ENCODE peak calls at places on chromosome 2, in ten cellular contexts. Z, N, M, I, C, S, Q, P, D and X are unnamed samples.

GRCh38 chr2:104872866-104873688 is 19.2 kb downstream of the POU3F3 start:
- DNase-seq in Z (peak), N (no peak), M (peak), I (peak), C (peak), S (peak), Q (peak), P (no peak), D (peak), X (no peak)

GRCh38 chr2:2292381-2292780 is 38.7 kb downstream of the MYT1L start:
- DNase-seq in Z (no peak), N (no peak), M (no peak), I (no peak), C (no peak), S (no peak), Q (peak), P (no peak), D (no peak), X (no peak)

GRCh38 chr2:2291500-2292260 is 39.4 kb downstream of the MYT1L start:
- DNase-seq in Z (peak), N (no peak), M (no peak), I (no peak), C (no peak), S (peak), Q (peak), P (no peak), D (peak), X (no peak)

GRCh38 chr2:9594361-9595063 is 36.3 kb downstream of the YWHAQ start:
- DNase-seq in Z (peak), N (peak), M (peak), I (no peak), C (no peak), S (no peak), Q (no peak), P (peak), D (no peak), X (no peak)

GRCh38 chr2:17918789-17919188 is 40.3 kb downstream of the KCNS3 start:
- DNase-seq in Z (no peak), N (no peak), M (no peak), I (no peak), C (no peak), S (no peak), Q (no peak), P (no peak), D (no peak), X (no peak)

GRCh38 chr2:2491964-2492363 is 160.9 kb upstream of the MYT1L start:
- DNase-seq in Z (no peak), N (no peak), M (no peak), I (no peak), C (no peak), S (no peak), Q (no peak), P (no peak), D (no peak), X (peak)

GRCh38 chr2:19746611-19747309 is 155.0 kb downstream of the TTC32 start:
- DNase-seq in Z (peak), N (no peak), M (peak), I (no peak), C (no peak), S (peak), Q (peak), P (no peak), D (peak), X (no peak)

GRCh38 chr2:79116997-79117928 is 3.0 kb upstream of the REG1A start:
- DNase-seq in Z (no peak), N (no peak), M (no peak), I (no peak), C (no peak), S (no peak), Q (no peak), P (no peak), D (no peak), X (no peak)

GRCh38 chr2:71608441-71608840 is 155.1 kb downstream of the DYSF start:
- DNase-seq in Z (no peak), N (peak), M (no peak), I (no peak), C (no peak), S (no peak), Q (no peak), P (no peak), D (peak), X (no peak)

GRCh38 chr2:37711308-37711731 is 39.9 kb upstream of the CDC42EP3 start:
- DNase-seq in Z (peak), N (no peak), M (no peak), I (peak), C (no peak), S (no peak), Q (no peak), P (no peak), D (no peak), X (no peak)

GRCh38 chr2:231531408-231532188 is 1.4 kb upstream of the NMUR1 start:
- DNase-seq in Z (no peak), N (no peak), M (no peak), I (no peak), C (no peak), S (no peak), Q (no peak), P (no peak), D (no peak), X (no peak)

GRCh38 chr2:114040816-114041215 is 150.9 kb downstream of the ACTR3 start:
- DNase-seq in Z (no peak), N (no peak), M (no peak), I (no peak), C (no peak), S (no peak), Q (no peak), P (no peak), D (no peak), X (no peak)

GRCh38 chr2:218421027-218421426 is 2.1 kb downstream of the VIL1 start:
- DNase-seq in Z (no peak), N (no peak), M (no peak), I (peak), C (no peak), S (no peak), Q (no peak), P (no peak), D (no peak), X (no peak)

GRCh38 chr2:238238766-238239551 is 879 bp downstream of the HES6 start:
- DNase-seq in Z (no peak), N (no peak), M (no peak), I (peak), C (no peak), S (peak), Q (peak), P (no peak), D (peak), X (no peak)

GRCh38 chr2:9800975-9801723 is 42.1 kb upstream of the TAF1B start:
- DNase-seq in Z (no peak), N (no peak), M (peak), I (no peak), C (no peak), S (peak), Q (peak), P (no peak), D (no peak), X (no peak)

GRCh38 chr2:147910990-147911473 is 66.2 kb downstream of the ACVR2A start:
- DNase-seq in Z (no peak), N (peak), M (peak), I (no peak), C (no peak), S (peak), Q (no peak), P (peak), D (no peak), X (no peak)

GRCh38 chr2:118123561-118124232 is 35.4 kb downstream of the INSIG2 start:
- DNase-seq in Z (peak), N (peak), M (peak), I (no peak), C (no peak), S (no peak), Q (no peak), P (peak), D (no peak), X (no peak)

GRCh38 chr2:217261452-217261851 is 401.6 kb upstream of the TNP1 start:
- DNase-seq in Z (no peak), N (no peak), M (no peak), I (no peak), C (no peak), S (no peak), Q (no peak), P (no peak), D (no peak), X (peak)

GRCh38 chr2:234060236-234060635 is 9.7 kb downstream of the SPP2 start:
- DNase-seq in Z (no peak), N (no peak), M (no peak), I (no peak), C (no peak), S (no peak), Q (peak), P (no peak), D (no peak), X (no peak)

GRCh38 chr2:29615841-29616240 is 305.5 kb downstream of the ALK start:
- DNase-seq in Z (no peak), N (no peak), M (no peak), I (no peak), C (no peak), S (no peak), Q (no peak), P (no peak), D (no peak), X (peak)

GRCh38 chr2:237122214-237122666 is 36.6 kb downstream of the COPS8 start:
- DNase-seq in Z (peak), N (peak), M (peak), I (peak), C (peak), S (peak), Q (no peak), P (no peak), D (peak), X (no peak)

GRCh38 chr2:210591663-210592062 is 35.3 kb downstream of the CPS1 start:
- DNase-seq in Z (no peak), N (no peak), M (no peak), I (no peak), C (no peak), S (no peak), Q (no peak), P (no peak), D (no peak), X (no peak)

GRCh38 chr2:52658598-52658997 is 1109.0 kb upstream of the CHAC2 start:
- DNase-seq in Z (no peak), N (no peak), M (no peak), I (no peak), C (no peak), S (no peak), Q (no peak), P (no peak), D (no peak), X (no peak)

GRCh38 chr2:239245872-239246701 is 154.7 kb downstream of the HDAC4 start:
- DNase-seq in Z (no peak), N (peak), M (no peak), I (peak), C (peak), S (no peak), Q (no peak), P (no peak), D (no peak), X (no peak)

GRCh38 chr2:138187221-138187620 is 222.9 kb downstream of the HNMT start:
- DNase-seq in Z (no peak), N (no peak), M (no peak), I (no peak), C (no peak), S (no peak), Q (no peak), P (no peak), D (no peak), X (no peak)

GRCh38 chr2:51120754-51121280 is 88.9 kb upstream of the NRXN1 start:
- DNase-seq in Z (no peak), N (no peak), M (no peak), I (no peak), C (no peak), S (no peak), Q (no peak), P (no peak), D (no peak), X (no peak)

GRCh38 chr2:98090951-98091350 is 4.0 kb downstream of the VWA3B start:
- DNase-seq in Z (no peak), N (no peak), M (no peak), I (no peak), C (no peak), S (no peak), Q (no peak), P (no peak), D (no peak), X (no peak)

GRCh38 chr2:40666438-40666837 is 214.5 kb upstream of the SLC8A1 start:
- DNase-seq in Z (no peak), N (no peak), M (no peak), I (no peak), C (no peak), S (no peak), Q (no peak), P (no peak), D (no peak), X (no peak)

GRCh38 chr2:32357545-32358482 is 991 bp downstream of the BIRC6 start:
- DNase-seq in Z (no peak), N (peak), M (peak), I (peak), C (peak), S (peak), Q (peak), P (peak), D (peak), X (peak)

GRCh38 chr2:64143154-64144056 is 815 bp downstream of the PELI1 start:
- DNase-seq in Z (peak), N (peak), M (peak), I (no peak), C (no peak), S (peak), Q (no peak), P (no peak), D (peak), X (no peak)

GRCh38 chr2:219570194-219570923 is 980 bp downstream of the OBSL1 start:
- DNase-seq in Z (peak), N (peak), M (no peak), I (peak), C (no peak), S (peak), Q (peak), P (no peak), D (no peak), X (no peak)

GRCh38 chr2:27621524-27621923 is 7.3 kb downstream of the CCDC121 start:
- DNase-seq in Z (no peak), N (no peak), M (no peak), I (no peak), C (no peak), S (no peak), Q (no peak), P (no peak), D (no peak), X (no peak)

GRCh38 chr2:207165121-207166038 is at the start of gene KLF7:
- DNase-seq in Z (no peak), N (peak), M (no peak), I (peak), C (peak), S (no peak), Q (peak), P (no peak), D (no peak), X (peak)

GRCh38 chr2:230940476-230940815 is 15.4 kb upstream of the GPR55 start:
- DNase-seq in Z (no peak), N (no peak), M (no peak), I (no peak), C (no peak), S (no peak), Q (no peak), P (no peak), D (peak), X (no peak)

DNA sequence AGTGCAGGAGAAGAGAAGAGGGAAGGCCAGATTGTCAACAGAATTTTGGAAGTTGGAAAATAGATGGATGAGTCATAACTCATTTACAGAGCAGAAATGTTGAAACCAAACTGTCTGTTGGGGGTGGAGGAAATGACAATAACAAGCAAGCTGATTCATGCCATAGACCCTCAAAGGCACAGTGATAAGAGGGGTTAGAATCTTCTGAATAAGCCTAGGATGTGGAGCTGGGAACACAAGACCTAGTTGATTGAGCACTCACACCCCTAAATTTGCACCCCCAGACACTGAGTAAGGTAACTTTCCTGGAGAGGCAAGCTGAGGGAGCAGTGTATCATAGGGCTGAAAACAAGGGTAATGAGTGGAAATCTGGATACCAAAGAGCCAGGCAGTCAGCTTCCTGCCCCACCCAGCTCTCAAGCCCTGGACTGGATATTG is 141.4 kb downstream of the SCG2 start:
- DNase-seq in Z (peak), N (no peak), M (no peak), I (no peak), C (no peak), S (no peak), Q (no peak), P (no peak), D (no peak), X (no peak)
- TF ChIP-seq EP300 in Z (no peak), N (no peak), M (no peak), I (no peak), C (no peak), S (no peak), Q (no peak), P (no peak), D (no peak), X (no peak)

GRCh38 chr2:168189835-168190426 is 57.5 kb downstream of the STK39 start:
- DNase-seq in Z (peak), N (no peak), M (no peak), I (peak), C (no peak), S (no peak), Q (no peak), P (no peak), D (no peak), X (no peak)

GRCh38 chr2:168194784-168195522 is 52.4 kb downstream of the STK39 start:
- DNase-seq in Z (no peak), N (no peak), M (no peak), I (no peak), C (no peak), S (no peak), Q (no peak), P (no peak), D (no peak), X (no peak)

GRCh38 chr2:168192839-168193616 is 54.4 kb downstream of the STK39 start:
- DNase-seq in Z (no peak), N (no peak), M (no peak), I (no peak), C (no peak), S (no peak), Q (no peak), P (no peak), D (no peak), X (no peak)

GRCh38 chr2:168190590-168191336 is 56.6 kb downstream of the STK39 start:
- DNase-seq in Z (no peak), N (no peak), M (peak), I (no peak), C (no peak), S (no peak), Q (no peak), P (no peak), D (no peak), X (no peak)

DNA sequence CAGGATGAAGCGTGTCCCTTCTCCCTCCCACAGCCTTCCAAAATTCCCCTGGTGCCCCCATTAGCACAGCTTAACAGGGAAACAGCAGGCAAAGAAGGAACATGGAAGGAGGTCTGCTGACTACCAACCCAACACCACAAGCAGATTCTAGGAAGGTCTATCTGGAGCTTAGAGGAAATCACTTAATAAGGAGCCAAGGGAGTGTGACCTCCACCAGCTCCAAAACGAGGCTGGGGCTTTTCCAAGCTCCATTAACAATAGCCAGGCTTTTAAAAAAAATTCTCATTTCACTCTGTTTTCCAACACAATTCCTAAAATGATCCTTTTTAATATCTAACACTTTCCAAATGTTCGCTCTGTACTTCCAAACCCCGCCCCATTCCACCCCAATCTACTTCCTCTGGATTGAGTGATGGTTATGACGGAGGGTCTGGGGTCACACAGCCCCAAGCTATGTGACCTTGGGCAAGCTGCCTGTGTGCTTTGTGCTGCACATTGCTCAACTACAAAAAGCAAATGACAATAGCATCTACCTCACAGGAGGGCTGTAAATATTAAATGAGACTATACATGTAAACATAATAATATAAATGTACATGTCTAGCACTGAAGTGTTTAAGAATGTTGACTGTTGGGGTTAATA is 55.1 kb downstream of the STK39 start:
- DNase-seq in Z (no peak), N (peak), M (peak), I (no peak), C (no peak), S (no peak), Q (no peak), P (no peak), D (no peak), X (no peak)
- H3K27ac ChIP-seq in Z (no peak), N (peak), M (peak), I (peak), C (no peak), S (no peak), Q (no peak), P (no peak), D (no peak), X (no peak)

GRCh38 chr2:222568866-222569265 is 87.0 kb downstream of the FARSB start:
- DNase-seq in Z (no peak), N (peak), M (no peak), I (no peak), C (no peak), S (no peak), Q (no peak), P (peak), D (no peak), X (no peak)
- TF ChIP-seq EP300 in Z (no peak), N (no peak), M (no peak), I (no peak), C (no peak), S (no peak), Q (no peak), P (no peak), D (no peak), X (no peak)

GRCh38 chr2:149004836-149005235 is 33.7 kb upstream of the LYPD6B start:
- DNase-seq in Z (no peak), N (no peak), M (no peak), I (no peak), C (no peak), S (no peak), Q (no peak), P (no peak), D (no peak), X (no peak)

GRCh38 chr2:149008381-149008780 is 30.1 kb upstream of the LYPD6B start:
- DNase-seq in Z (no peak), N (no peak), M (no peak), I (no peak), C (no peak), S (no peak), Q (no peak), P (no peak), D (no peak), X (no peak)

GRCh38 chr2:149006883-149007543 is 31.5 kb upstream of the LYPD6B start:
- DNase-seq in Z (no peak), N (no peak), M (no peak), I (no peak), C (no peak), S (no peak), Q (no peak), P (no peak), D (no peak), X (no peak)

GRCh38 chr2:149002891-149003740 is 35.4 kb upstream of the LYPD6B start:
- DNase-seq in Z (no peak), N (no peak), M (no peak), I (no peak), C (no peak), S (no peak), Q (peak), P (no peak), D (no peak), X (no peak)

DNA sequence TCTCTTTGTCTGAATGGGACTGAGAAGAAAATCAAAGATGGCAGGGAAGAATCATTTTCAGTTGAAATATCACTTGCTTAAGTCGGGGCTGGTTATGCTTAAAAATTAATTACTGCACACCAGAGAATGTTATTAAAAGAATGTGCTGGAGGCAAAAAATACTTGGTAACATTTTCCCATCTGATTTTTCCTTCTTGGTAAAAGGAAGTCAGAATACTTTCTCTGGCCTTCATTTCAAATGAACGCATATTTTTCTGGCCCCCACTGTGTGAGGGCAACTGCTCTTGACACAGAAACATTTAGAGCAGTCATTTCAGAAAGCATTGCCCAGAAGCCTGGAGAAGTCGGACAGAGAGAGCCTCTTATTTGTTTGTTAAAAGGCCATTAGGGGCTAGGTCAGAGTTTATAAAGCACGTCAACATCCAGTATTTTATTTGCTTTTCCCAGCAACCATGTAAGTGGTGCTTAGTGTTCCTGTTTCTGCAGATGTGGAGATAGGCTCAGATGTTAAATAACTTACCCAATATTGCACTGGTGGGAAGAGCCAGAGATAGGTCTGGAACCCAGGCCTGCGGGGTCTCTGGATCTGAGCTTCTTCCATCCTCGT is 32.9 kb upstream of the LYPD6B start:
- DNase-seq in Z (no peak), N (no peak), M (no peak), I (no peak), C (no peak), S (no peak), Q (no peak), P (no peak), D (no peak), X (no peak)
- H3K27ac ChIP-seq in Z (no peak), N (no peak), M (no peak), I (no peak), C (no peak), S (no peak), Q (no peak), P (no peak), D (no peak), X (no peak)